ENCODE peak calls at places on chromosome 22, in seven cellular contexts. U is stimulated activated CD8-positive, alpha-beta memory T cell treated with anti-CD3 and anti-CD28 coated beads, Interleukin-2, amount 100 ng/mL, for 48 hours; A is naive thymus-derived CD8-positive, alpha-beta T cell; V is RWPE2; X is midbrain; C is heart left ventricle; Q is astrocyte. N is an unnamed sample.

GRCh38 chr22:21602579-21602978 is 27.2 kb downstream of the YDJC start:
- DNase-seq in C (no peak), X (no peak), Q (no peak), U (no peak), V (no peak), A (no peak), N (no peak)

GRCh38 chr22:37569921-37570660 is 9.8 kb downstream of the LGALS2 start:
- DNase-seq in Q (no peak), X (no peak), U (no peak), V (no peak), A (no peak), C (no peak), N (peak)

GRCh38 chr22:28031383-28031922 is 112.4 kb upstream of the PITPNB start:
- DNase-seq in V (no peak), X (no peak), A (no peak), Q (no peak), C (no peak), U (no peak), N (no peak)

GRCh38 chr22:47206819-47207218 is 444.4 kb downstream of the TBC1D22A start:
- DNase-seq in Q (no peak), U (no peak), A (no peak), C (no peak), V (no peak), X (no peak), N (no peak)

GRCh38 chr22:48320671-48321515 is 1506.8 kb downstream of the BRD1 start:
- DNase-seq in A (no peak), X (no peak), U (no peak), Q (no peak), V (no peak), C (no peak), N (no peak)

GRCh38 chr22:37557321-37558001 is 2.8 kb upstream of the CDC42EP1 start:
- DNase-seq in A (no peak), C (peak), U (no peak), X (no peak), V (no peak), Q (no peak), N (no peak)

GRCh38 chr22:22552630-22553029 is 6.4 kb downstream of the PRAME start:
- DNase-seq in U (no peak), A (no peak), C (no peak), X (no peak), Q (no peak), V (no peak), N (no peak)

GRCh38 chr22:36331306-36331911 is 56.4 kb downstream of the MYH9 start:
- DNase-seq in A (peak), X (peak), C (peak), Q (peak), U (peak), V (peak), N (peak)

GRCh38 chr22:50522208-50522805 is 3.1 kb downstream of the SCO2 start:
- DNase-seq in Q (no peak), X (no peak), V (no peak), A (no peak), C (peak), U (no peak), N (no peak)

GRCh38 chr22:30940655-30941362 is 27.8 kb downstream of the MORC2 start:
- DNase-seq in U (no peak), A (peak), X (no peak), C (no peak), Q (no peak), V (no peak), N (no peak)

GRCh38 chr22:22694106-22694505 is 49.7 kb downstream of the GGTLC2 start:
- DNase-seq in A (no peak), Q (no peak), X (no peak), C (no peak), V (no peak), U (no peak), N (no peak)

GRCh38 chr22:27990879-27991278 is 71.8 kb upstream of the PITPNB start:
- DNase-seq in X (no peak), V (no peak), C (peak), A (no peak), Q (no peak), U (no peak), N (peak)

GRCh38 chr22:29348956-29349355 is 33.5 kb upstream of the RASL10A start:
- DNase-seq in X (no peak), Q (no peak), V (peak), C (no peak), U (no peak), A (no peak), N (no peak)

N was measured in left colon.